ENCODE peak calls at places on chromosomes 3 and 15, in four cellular contexts. One of them, this sample, is unnamed.

GRCh38 chr3:147424325-147424910 is 15.3 kb downstream of the ZIC1 start:
- DNase-seq in HepG2: no peak
- DNase-seq in K562: no peak
- DNase-seq in A549: no peak
- DNase-seq in this sample: peak

GRCh38 chr15:98002419-98002818 is 41.9 kb downstream of the ARRDC4 start:
- DNase-seq in A549: no peak
- DNase-seq in HepG2: no peak
- DNase-seq in K562: no peak
- DNase-seq in this sample: no peak

GRCh38 chr3:123837858-123838257 is 46.3 kb downstream of the MYLK start:
- DNase-seq in HepG2: no peak
- DNase-seq in A549: no peak
- DNase-seq in K562: no peak
- DNase-seq in this sample: no peak

GRCh38 chr15:57654136-57654845 is 52.2 kb upstream of the POLR2M start:
- DNase-seq in HepG2: no peak
- DNase-seq in K562: no peak
- DNase-seq in A549: no peak
- DNase-seq in this sample: no peak

GRCh38 chr15:73568881-73569280 is 64.3 kb downstream of the NPTN start:
- DNase-seq in K562: no peak
- DNase-seq in HepG2: no peak
- DNase-seq in A549: no peak
- DNase-seq in this sample: no peak

GRCh38 chr3:89368846-89369245 is 261.4 kb downstream of the EPHA3 start:
- DNase-seq in HepG2: no peak
- DNase-seq in A549: no peak
- DNase-seq in K562: no peak
- DNase-seq in this sample: no peak

GRCh38 chr15:69451951-69452701 is 492 bp upstream of the RPLP1 start:
- DNase-seq in HepG2: peak
- DNase-seq in A549: no peak
- DNase-seq in K562: peak
- DNase-seq in this sample: no peak

GRCh38 chr3:72665701-72666443 is 182.4 kb downstream of the SHQ1 start:
- DNase-seq in A549: peak
- DNase-seq in K562: peak
- DNase-seq in HepG2: no peak
- DNase-seq in this sample: peak

GRCh38 chr3:187770224-187770623 is 25.0 kb upstream of the BCL6 start:
- DNase-seq in A549: no peak
- DNase-seq in K562: no peak
- DNase-seq in HepG2: no peak
- DNase-seq in this sample: no peak

GRCh38 chr3:169868369-169868768 is 1.4 kb downstream of the LRRC31 start:
- DNase-seq in K562: no peak
- DNase-seq in HepG2: no peak
- DNase-seq in A549: no peak
- DNase-seq in this sample: no peak

GRCh38 chr3:51198476-51198875 is 186.6 kb upstream of the MANF start:
- DNase-seq in A549: no peak
- DNase-seq in HepG2: no peak
- DNase-seq in K562: no peak
- DNase-seq in this sample: no peak

GRCh38 chr15:31265871-31266711 is 60.5 kb upstream of the KLF13 start:
- DNase-seq in K562: no peak
- DNase-seq in HepG2: no peak
- DNase-seq in A549: no peak
- DNase-seq in this sample: peak

GRCh38 chr3:140092883-140093536 is 158.0 kb downstream of the CLSTN2 start:
- DNase-seq in A549: no peak
- DNase-seq in K562: peak
- DNase-seq in HepG2: no peak
- DNase-seq in this sample: peak
- TF ChIP-seq ESRRA in A549: no peak
- TF ChIP-seq ESRRA in K562: no peak
- TF ChIP-seq ESRRA in HepG2: no peak
- TF ChIP-seq ESRRA in this sample: no peak

GRCh38 chr3:125374501-125374995 is 577 bp downstream of the ZNF148 start:
- DNase-seq in K562: no peak
- DNase-seq in HepG2: peak
- DNase-seq in A549: peak
- DNase-seq in this sample: peak
- TF ChIP-seq ESRRA in K562: no peak
- TF ChIP-seq ESRRA in HepG2: no peak
- TF ChIP-seq ESRRA in A549: no peak
- TF ChIP-seq ESRRA in this sample: no peak

GRCh38 chr3:43418601-43419272 is 132.4 kb downstream of the SNRK start:
- DNase-seq in K562: no peak
- DNase-seq in HepG2: peak
- DNase-seq in A549: no peak
- DNase-seq in this sample: no peak
- TF ChIP-seq ESRRA in K562: no peak
- TF ChIP-seq ESRRA in HepG2: no peak
- TF ChIP-seq ESRRA in A549: no peak
- TF ChIP-seq ESRRA in this sample: no peak

GRCh38 chr3:157160652-157161480 is 919 bp upstream of the CCNL1 start:
- DNase-seq in A549: peak
- DNase-seq in K562: peak
- DNase-seq in HepG2: peak
- DNase-seq in this sample: no peak
- TF ChIP-seq ESRRA in A549: no peak
- TF ChIP-seq ESRRA in K562: no peak
- TF ChIP-seq ESRRA in HepG2: no peak
- TF ChIP-seq ESRRA in this sample: no peak